ENCODE peak calls at places on chromosome X, in ten cellular contexts. Q, F, W, T, H, E, U, V, S and K are unnamed samples.

GRCh38 chrX:111007238-111007637 is 88.8 kb upstream of the PAK3 start:
- DNase-seq in S (no peak), V (no peak), Q (no peak), H (no peak), E (no peak), F (peak; percentile 2), W (no peak), T (no peak), U (no peak), K (no peak)

GRCh38 chrX:94743478-94743877 is 1069.5 kb downstream of the FAM133A start:
- DNase-seq in T (no peak), Q (no peak), S (no peak), W (no peak), E (no peak), H (no peak), V (peak; percentile 4), U (peak; percentile 62), F (no peak), K (no peak)

GRCh38 chrX:134622056-134622812 is 36.0 kb downstream of the PLAC1 start:
- DNase-seq in F (peak; percentile 86), U (peak; percentile 25), S (peak; percentile 39), E (peak; percentile 86), T (peak; percentile 77), Q (peak; percentile 23), H (peak; percentile 40), V (peak; percentile 35), W (no peak), K (peak; percentile 79)

GRCh38 chrX:56615282-56615681 is 51.9 kb downstream of the UBQLN2 start:
- DNase-seq in T (no peak), E (no peak), H (peak; percentile 9), U (no peak), S (no peak), W (no peak), F (no peak), V (no peak), Q (no peak), K (no peak)

GRCh38 chrX:136954930-136955329 is 74.4 kb upstream of the RBMX start:
- DNase-seq in E (peak; percentile 55), F (peak; percentile 52), U (no peak), S (no peak), W (peak; percentile 13), T (peak; percentile 6), H (peak; percentile 21), Q (peak; percentile 0), V (no peak), K (peak; percentile 66)

GRCh38 chrX:100647739-100648138 is 3.7 kb downstream of the SRPX2 start:
- DNase-seq in H (no peak), V (no peak), W (no peak), T (no peak), E (no peak), U (no peak), S (no peak), F (peak; percentile 23), Q (no peak), K (no peak)

GRCh38 chrX:45889471-45889870 is 655.8 kb downstream of the ZNF674 start:
- DNase-seq in W (no peak), V (no peak), S (no peak), E (no peak), T (peak; percentile 17), F (peak; percentile 69), U (no peak), Q (no peak), H (no peak), K (no peak)

GRCh38 chrX:17412692-17413091 is 37.7 kb downstream of the NHS start:
- DNase-seq in H (no peak), W (no peak), F (peak; percentile 94), T (peak; percentile 86), Q (peak; percentile 69), U (no peak), S (no peak), V (no peak), E (peak; percentile 80), K (no peak)

GRCh38 chrX:153333271-153333670 is 682 bp upstream of the ZNF275 start:
- DNase-seq in W (no peak), V (no peak), T (peak; percentile 2), U (no peak), Q (no peak), S (no peak), F (peak; percentile 11), E (peak; percentile 39), H (no peak), K (no peak)

GRCh38 chrX:102138064-102138463 is 4.2 kb downstream of the TCEAL6 start:
- DNase-seq in U (no peak), W (no peak), E (no peak), V (no peak), S (no peak), F (no peak), H (no peak), T (no peak), Q (no peak), K (peak; percentile 6)

DNA sequence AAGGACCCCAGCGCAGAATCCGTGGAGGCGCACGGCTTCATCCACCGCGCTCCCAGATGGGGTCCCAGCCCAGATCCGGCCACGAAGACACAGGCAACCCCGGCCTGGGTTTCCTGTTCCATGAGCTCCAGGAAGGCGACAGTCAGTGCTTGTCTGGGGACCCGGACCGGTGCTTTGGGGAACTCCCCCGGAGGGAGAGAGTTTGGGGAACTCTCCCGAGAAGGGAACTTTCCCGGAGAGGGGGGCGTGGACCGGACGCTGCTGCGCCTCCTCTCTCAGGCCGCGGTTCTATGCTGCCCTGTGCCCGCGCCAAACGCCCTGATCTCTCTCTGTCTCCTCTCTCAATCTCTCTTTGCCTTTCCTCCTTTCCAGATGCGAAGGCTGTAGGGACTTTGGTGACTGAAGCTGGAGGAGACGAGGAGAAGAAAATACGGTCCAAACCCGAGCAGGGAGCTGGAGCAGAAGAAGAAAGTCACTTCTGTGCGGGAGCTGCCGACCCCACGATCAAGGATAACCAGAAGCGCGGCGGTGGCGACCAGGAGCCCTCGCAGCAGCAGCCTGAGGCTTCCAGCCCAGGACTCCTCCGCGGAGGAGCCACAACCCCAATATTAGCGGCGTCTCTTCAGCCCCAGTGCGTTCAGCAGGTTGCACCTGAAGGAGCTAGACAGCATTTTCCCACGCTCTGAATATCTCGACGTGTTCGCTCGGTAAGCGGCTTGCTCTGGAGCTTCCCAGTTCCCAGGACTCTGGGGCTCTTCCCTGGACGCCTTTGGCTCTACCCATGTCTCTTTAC is 47.6 kb upstream of the NKAP start:
- DNase-seq in T (no peak), H (peak; percentile 11), W (peak; percentile 45), V (no peak), F (no peak), U (no peak), Q (no peak), E (no peak), S (no peak), K (no peak)
- TF ChIP-seq EZH2 in T (no peak), H (peak; percentile 33), W (peak; percentile 80), V (no peak), F (peak; percentile 41), U (no peak), Q (no peak), E (no peak), S (peak; percentile 86), K (peak; percentile 70)

DNA sequence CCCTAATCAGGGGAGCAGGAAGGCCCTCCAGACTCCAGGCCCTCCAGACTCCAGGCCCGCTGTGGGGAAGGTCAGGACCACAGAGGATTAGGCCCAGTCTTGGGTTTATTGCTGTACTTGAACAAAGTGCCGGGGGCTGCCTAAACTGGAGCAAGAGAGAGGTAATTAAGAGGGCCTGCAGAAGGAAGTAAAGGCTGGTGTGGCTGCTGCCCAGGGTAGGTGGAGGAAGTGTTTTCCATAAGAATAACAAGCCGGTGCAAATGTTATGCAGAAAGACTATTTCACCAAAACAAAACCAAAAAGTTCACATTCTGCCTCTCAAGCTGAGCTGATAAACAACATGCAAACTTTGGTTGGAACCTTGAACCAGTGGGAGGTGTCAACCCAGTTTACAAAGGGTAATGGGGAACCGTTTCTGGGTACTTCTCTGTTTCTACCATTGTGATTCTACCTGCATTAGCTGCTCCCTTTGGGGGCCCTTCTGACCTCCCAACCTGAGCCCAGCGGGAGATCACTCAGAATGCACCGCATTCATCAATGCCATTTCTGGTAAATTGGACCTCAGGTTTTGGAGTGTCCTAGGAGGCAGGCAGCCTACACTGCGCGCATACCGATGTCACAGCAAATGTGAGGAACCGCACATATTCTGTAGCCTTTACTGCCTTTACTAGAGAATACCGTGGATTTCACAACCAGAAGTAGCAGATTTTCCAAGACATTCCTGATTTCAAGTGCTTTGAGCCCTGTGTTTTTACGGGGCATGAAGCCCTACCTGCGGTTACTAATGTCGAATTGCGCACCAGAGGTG is 59.7 kb upstream of the BCOR start:
- DNase-seq in Q (no peak), W (peak; percentile 28), U (no peak), T (no peak), F (no peak), V (no peak), S (no peak), H (no peak), E (no peak), K (no peak)
- H3K9me3 ChIP-seq in Q (no peaks in the 10 kb centered on the region), W (no peaks in the 10 kb centered on the region), U (no peaks in the 10 kb centered on the region), T (no peaks in the 10 kb centered on the region), F (no peaks in the 10 kb centered on the region), V (no peaks in the 10 kb centered on the region), S (no peaks in the 10 kb centered on the region), H (no peaks in the 10 kb centered on the region), E (no peaks in the 10 kb centered on the region), K (no peaks in the 10 kb centered on the region)

GRCh38 chrX:12657433-12657832 is 133.8 kb upstream of the PRPS2 start:
- DNase-seq in U (no peak), V (no peak), H (no peak), E (no peak), F (no peak), S (no peak), T (no peak), W (no peak), Q (no peak), K (no peak)

GRCh38 chrX:12657881-12658280 is 133.3 kb upstream of the PRPS2 start:
- DNase-seq in V (peak; percentile 13), H (no peak), F (no peak), E (no peak), U (no peak), T (no peak), Q (no peak), S (no peak), W (no peak), K (no peak)
- TF ChIP-seq CTCF in V (no peak), H (no peak), F (no peak), E (no peak), U (no peak), T (no peak), Q (no peak), S (no peak), W (no peak), K (no peak)

GRCh38 chrX:74419861-74420193 is 1.5 kb upstream of the SLC16A2 start:
- DNase-seq in E (no peak), V (no peak), Q (no peak), H (peak; percentile 37), S (no peak), U (no peak), W (peak; percentile 32), F (peak; percentile 32), T (peak; percentile 16), K (no peak)

GRCh38 chrX:74422576-74423288 is 1.4 kb downstream of the SLC16A2 start:
- DNase-seq in Q (no peak), F (no peak), E (peak; percentile 59), H (peak; percentile 74), V (no peak), U (no peak), S (no peak), T (peak; percentile 54), W (peak; percentile 78), K (peak; percentile 45)

GRCh38 chrX:74422029-74422352 is 698 bp downstream of the SLC16A2 start:
- DNase-seq in U (no peak), S (no peak), F (no peak), H (no peak), Q (no peak), W (no peak), E (no peak), T (no peak), V (no peak), K (no peak)

GRCh38 chrX:74421181-74422028 is at the start of gene SLC16A2:
- DNase-seq in U (peak; percentile 77), T (peak; percentile 64), Q (no peak), E (peak; percentile 80), V (no peak), H (peak; percentile 81), S (no peak), W (peak; percentile 83), F (peak; percentile 72), K (peak; percentile 85)

GRCh38 chrX:74420194-74421035 is 878 bp upstream of the SLC16A2 start:
- DNase-seq in V (no peak), U (no peak), E (peak; percentile 56), F (peak; percentile 70), H (peak; percentile 67), T (peak; percentile 66), Q (no peak), S (peak; percentile 33), W (peak; percentile 78), K (peak; percentile 46)
- TF ChIP-seq EZH2 in V (no peak), U (no peak), E (no peak), F (no peak), H (no peak), T (no peak), Q (no peak), S (no peak), W (no peak), K (no peak)